ENCODE peak calls at places on chromosome 20, in eight cellular contexts. D is thoracic aorta; Z is effector memory CD4-positive, alpha-beta T cell; P is sigmoid colon; H is mammary epithelial cell; Q is lower lobe of right lung; J is endothelial cell of umbilical vein; N is CD8-positive, alpha-beta T cell. X is an unnamed sample. For H3K36me3 and H3K27me3, the result is how much of the 10 kb centered on the place peaks cover.

GRCh38 chr20:46055269-46055668 is 26.3 kb downstream of the SLC12A5 start:
- DNase-seq in P (peak), Q (no peak), Z (no peak), N (no peak), D (no peak), J (no peak), H (no peak), X (no peak)

GRCh38 chr20:57977141-57977540 is 251.3 kb downstream of the ANKRD60 start:
- DNase-seq in J (no peak), H (no peak), Z (no peak), N (no peak), P (no peak), Q (no peak), D (no peak), X (no peak)

GRCh38 chr20:47789081-47789998 is 4.1 kb upstream of the SULF2 start:
- DNase-seq in Z (no peak), D (no peak), P (no peak), J (no peak), H (no peak), N (no peak), Q (no peak), X (no peak)

GRCh38 chr20:8530022-8530421 is 398.0 kb downstream of the PLCB1 start:
- DNase-seq in Q (no peak), Z (no peak), J (no peak), D (no peak), N (no peak), H (no peak), P (no peak), X (no peak)

GRCh38 chr20:16145919-16146318 is 427.3 kb downstream of the KIF16B start:
- DNase-seq in D (no peak), P (no peak), N (no peak), J (no peak), H (no peak), Z (no peak), Q (no peak), X (no peak)

GRCh38 chr20:1263853-1264252 is 2.2 kb upstream of the SNPH start:
- DNase-seq in J (peak), Q (no peak), P (no peak), D (no peak), N (no peak), Z (no peak), H (no peak), X (no peak)

GRCh38 chr20:40683221-40683893 is 5.7 kb downstream of the MAFB start:
- DNase-seq in Q (peak), P (no peak), N (no peak), Z (no peak), D (no peak), H (peak), J (no peak), X (no peak)

GRCh38 chr20:44027686-44028340 is 113.2 kb downstream of the TOX2 start:
- DNase-seq in H (no peak), Q (no peak), Z (no peak), P (peak), N (no peak), J (no peak), D (no peak), X (no peak)

GRCh38 chr20:23449400-23449799 is 3.3 kb downstream of the CST11 start:
- DNase-seq in H (peak), D (no peak), Z (no peak), P (no peak), Q (no peak), N (no peak), J (no peak), X (no peak)

GRCh38 chr20:62929051-62929538 is 2.8 kb upstream of the DIDO1 start:
- DNase-seq in Z (peak), Q (peak), H (peak), D (no peak), J (peak), N (peak), P (peak), X (peak)

GRCh38 chr20:56926501-56926900 is 297.4 kb downstream of the TFAP2C start:
- DNase-seq in Z (no peak), P (no peak), J (no peak), D (no peak), H (no peak), Q (no peak), N (no peak), X (no peak)

GRCh38 chr20:47680804-47681529 is 104.3 kb downstream of the SULF2 start:
- DNase-seq in N (no peak), Z (no peak), J (no peak), D (no peak), Q (no peak), H (no peak), P (no peak), X (no peak)

GRCh38 chr20:41701596-41702350 is 83.6 kb upstream of the CHD6 start:
- DNase-seq in P (no peak), Z (no peak), N (no peak), J (no peak), Q (no peak), D (no peak), H (no peak), X (no peak)

GRCh38 chr20:2102585-2103453 is 1.2 kb downstream of the STK35 start:
- DNase-seq in Z (peak), H (peak), D (peak), Q (peak), N (peak), P (peak), J (peak), X (peak)

GRCh38 chr20:8209061-8209460 is 77.0 kb downstream of the PLCB1 start:
- DNase-seq in Q (no peak), Z (no peak), H (no peak), N (no peak), J (peak), D (no peak), P (no peak), X (peak)

GRCh38 chr20:50415031-50415515 is 95.1 kb upstream of the PTPN1 start:
- DNase-seq in P (no peak), Z (no peak), D (no peak), Q (peak), J (no peak), H (no peak), N (no peak), X (no peak)

GRCh38 chr20:45037050-45037449 is 63.9 kb downstream of the KCNS1 start:
- DNase-seq in N (no peak), Z (no peak), P (no peak), J (peak), D (no peak), H (peak), Q (no peak), X (no peak)

GRCh38 chr20:56414842-56415765 is 3.0 kb downstream of the CASS4 start:
- DNase-seq in D (no peak), J (no peak), H (no peak), Q (no peak), P (no peak), N (peak), Z (no peak), X (no peak)

GRCh38 chr20:16526433-16527380 is 46.5 kb downstream of the KIF16B start:
- DNase-seq in J (no peak), N (no peak), H (no peak), Z (no peak), Q (no peak), P (no peak), D (no peak), X (no peak)

GRCh38 chr20:46269372-46269771 is 38.9 kb downstream of the CDH22 start:
- DNase-seq in N (no peak), J (no peak), D (no peak), H (no peak), Z (no peak), P (no peak), Q (no peak), X (no peak)

GRCh38 chr20:48965189-48965910 is 43.8 kb downstream of the ARFGEF2 start:
- DNase-seq in Q (no peak), P (no peak), Z (no peak), J (no peak), H (no peak), N (no peak), D (no peak), X (no peak)

GRCh38 chr20:47661714-47662113 is 123.6 kb downstream of the SULF2 start:
- DNase-seq in D (no peak), P (no peak), J (no peak), Z (no peak), N (no peak), H (no peak), Q (no peak), X (no peak)

GRCh38 chr20:10584319-10584812 is 89.4 kb downstream of the JAG1 start:
- DNase-seq in Q (no peak), H (no peak), J (no peak), Z (no peak), P (no peak), N (no peak), D (no peak), X (no peak)
- H3K4me3 ChIP-seq in Q (no peak), H (no peak), J (no peak), Z (no peak), P (no peak), N (no peak), D (no peak), X (no peak)

DNA sequence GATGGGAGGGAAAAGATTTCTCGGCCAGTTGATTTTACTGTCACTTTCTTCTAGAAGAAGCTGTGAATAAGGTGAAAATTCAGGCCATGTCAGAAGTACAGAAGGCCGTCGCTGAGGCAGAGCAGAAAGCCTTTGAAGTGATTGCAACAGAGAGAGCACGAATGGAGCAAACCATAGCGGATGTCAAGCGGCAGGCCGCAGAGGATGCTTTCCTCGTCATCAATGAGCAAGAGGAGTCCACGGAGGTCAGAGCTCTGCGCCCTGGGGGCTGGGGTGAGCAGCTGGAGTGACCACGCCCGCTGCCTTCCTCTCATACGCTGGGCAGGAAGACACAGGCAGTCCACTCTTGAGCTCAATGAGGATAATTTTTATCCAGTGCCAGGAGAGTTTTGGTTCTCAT is 21.8 kb upstream of the C20orf144 start:
- DNase-seq in Q (no peak), P (no peak), D (no peak), N (no peak), H (no peak), J (no peak), Z (no peak), X (no peak)
- H3K36me3 ChIP-seq in Q (half or more), P (under half), D (half or more), N (under half), H (under half), J (under half), Z (under half), X (under half)

GRCh38 chr20:61712632-61713031 is 353.0 kb downstream of the TAF4 start:
- DNase-seq in H (no peak), Z (no peak), N (no peak), J (no peak), Q (no peak), P (no peak), D (no peak), X (no peak)

GRCh38 chr20:61706562-61706961 is 359.1 kb downstream of the TAF4 start:
- DNase-seq in J (no peak), N (no peak), P (no peak), Q (no peak), H (no peak), Z (no peak), D (no peak), X (no peak)

GRCh38 chr20:61710108-61710507 is 355.6 kb downstream of the TAF4 start:
- DNase-seq in Q (no peak), N (no peak), H (no peak), D (no peak), Z (no peak), P (no peak), J (no peak), X (no peak)

GRCh38 chr20:61705909-61706308 is 359.8 kb downstream of the TAF4 start:
- DNase-seq in Q (no peak), H (no peak), P (no peak), D (no peak), Z (no peak), N (no peak), J (no peak), X (no peak)

GRCh38 chr20:61708891-61709290 is 356.8 kb downstream of the TAF4 start:
- DNase-seq in Z (no peak), Q (no peak), P (no peak), J (no peak), H (no peak), N (no peak), D (no peak), X (no peak)
- H3K27me3 ChIP-seq in Z (under half), Q (under half), P (under half), J (under half), H (under half), N (under half), D (under half), X (under half)

GRCh38 chr20:17896771-17897369 is 71.7 kb downstream of the SNX5 start:
- DNase-seq in P (peak), D (no peak), N (no peak), H (no peak), Q (no peak), J (no peak), Z (no peak), X (no peak)
- H3K4me3 ChIP-seq in P (no peak), D (no peak), N (no peak), H (no peak), Q (no peak), J (no peak), Z (no peak), X (no peak)

GRCh38 chr20:37394543-37395410 is 48.8 kb downstream of the SRC start:
- DNase-seq in Z (no peak), J (no peak), D (no peak), Q (peak), N (peak), H (peak), P (no peak), X (no peak)
- H3K36me3 ChIP-seq in Z (under half), J (under half), D (under half), Q (half or more), N (under half), H (under half), P (under half), X (half or more)

GRCh38 chr20:39249798-39250197 is 287.7 kb downstream of the DHX35 start:
- DNase-seq in N (no peak), H (no peak), P (no peak), Z (no peak), J (no peak), D (no peak), Q (no peak), X (no peak)

GRCh38 chr20:39258253-39258652 is 296.1 kb downstream of the DHX35 start:
- DNase-seq in J (no peak), N (no peak), D (no peak), Z (no peak), Q (no peak), P (no peak), H (no peak), X (no peak)

GRCh38 chr20:39248851-39249485 is 286.8 kb downstream of the DHX35 start:
- DNase-seq in H (no peak), Q (no peak), D (no peak), Z (no peak), P (no peak), N (no peak), J (no peak), X (no peak)

GRCh38 chr20:39252035-39252434 is 289.9 kb downstream of the DHX35 start:
- DNase-seq in H (no peak), P (no peak), N (no peak), Z (no peak), Q (no peak), J (no peak), D (no peak), X (no peak)

GRCh38 chr20:39253051-39253682 is 291.0 kb downstream of the DHX35 start:
- DNase-seq in J (no peak), N (no peak), P (no peak), Z (no peak), H (no peak), Q (no peak), D (no peak), X (no peak)
- H3K27me3 ChIP-seq in J (under half), N (under half), P (under half), Z (under half), H (under half), Q (under half), D (under half), X (under half)